ENCODE peak calls at places on chromosomes 13 and 19, in eight cellular contexts. R is GM12865; S is stimulated activated CD4-positive, alpha-beta T cell treated with anti-CD3 and anti-CD28 coated beads, Interleukin-1b, Interleukin-23, amount 100 ng/mL, for 48 hours; B is central memory CD8-positive, alpha-beta T cell; L is A549; Q is progenitor cell of endocrine pancreas; D is colonic mucosa; A is stimulated activated CD8-positive, alpha-beta memory T cell treated with anti-CD3 and anti-CD28 coated beads, Interleukin-2, amount 100 ng/mL, for 48 hours. M is an unnamed sample.

GRCh38 chr19:6058411-6059201 is 51.7 kb downstream of the RFX2 start:
- DNase-seq in R (no peak), S (no peak), B (no peak), L (no peak), Q (no peak), D (peak), A (no peak), M (no peak)

GRCh38 chr13:51502206-51502651 is 49.4 kb upstream of the INTS6 start:
- DNase-seq in R (peak), S (peak), B (no peak), L (no peak), Q (no peak), D (no peak), A (no peak), M (no peak)

GRCh38 chr19:22545751-22546150 is 88.4 kb upstream of the ZNF492 start:
- DNase-seq in R (peak), S (peak), B (no peak), L (peak), Q (no peak), D (peak), A (peak), M (peak)

GRCh38 chr19:17871878-17872250 is at the start of gene SLC5A5:
- DNase-seq in R (no peak), S (peak), B (no peak), L (no peak), Q (no peak), D (no peak), A (no peak), M (peak)

GRCh38 chr19:53158119-53158656 is 665 bp downstream of the ZNF347 start:
- DNase-seq in R (peak), S (peak), B (no peak), L (no peak), Q (peak), D (peak), A (peak), M (peak)

GRCh38 chr13:97255515-97255999 is 33.4 kb downstream of the MBNL2 start:
- DNase-seq in R (no peak), S (no peak), B (no peak), L (no peak), Q (no peak), D (no peak), A (no peak), M (no peak)

GRCh38 chr13:65461590-65461989 is 1768.5 kb downstream of the PCDH9 start:
- DNase-seq in R (peak), S (no peak), B (no peak), L (no peak), Q (no peak), D (no peak), A (no peak), M (peak)

GRCh38 chr19:18521692-18522123 is at the start of gene ELL:
- DNase-seq in R (no peak), S (no peak), B (no peak), L (no peak), Q (no peak), D (no peak), A (no peak), M (no peak)

GRCh38 chr13:84706004-84706710 is 823.9 kb upstream of the SLITRK1 start:
- DNase-seq in R (no peak), S (no peak), B (no peak), L (no peak), Q (no peak), D (no peak), A (no peak), M (no peak)

GRCh38 chr13:112445411-112446271 is 69.5 kb downstream of the SPACA7 start:
- DNase-seq in R (no peak), S (no peak), B (peak), L (no peak), Q (no peak), D (peak), A (no peak), M (no peak)

GRCh38 chr13:38733146-38733545 is 46.3 kb downstream of the FREM2 start:
- DNase-seq in R (no peak), S (no peak), B (no peak), L (no peak), Q (no peak), D (no peak), A (no peak), M (no peak)

GRCh38 chr19:39360599-39360998 is 18.4 kb downstream of the SAMD4B start:
- DNase-seq in R (no peak), S (no peak), B (no peak), L (no peak), Q (no peak), D (no peak), A (no peak), M (no peak)

GRCh38 chr13:96229356-96229755 is 139.4 kb downstream of the HS6ST3 start:
- DNase-seq in R (peak), S (no peak), B (no peak), L (no peak), Q (no peak), D (no peak), A (no peak), M (no peak)

GRCh38 chr19:45474941-45475516 is 7.2 kb downstream of the FOSB start:
- DNase-seq in R (no peak), S (no peak), B (peak), L (no peak), Q (no peak), D (no peak), A (no peak), M (no peak)

GRCh38 chr19:28324275-28325060 is 888.5 kb downstream of the UQCRFS1 start:
- DNase-seq in R (no peak), S (no peak), B (no peak), L (no peak), Q (no peak), D (no peak), A (no peak), M (no peak)

GRCh38 chr19:28051047-28051446 is 1161.9 kb downstream of the UQCRFS1 start:
- DNase-seq in R (no peak), S (no peak), B (no peak), L (no peak), Q (no peak), D (no peak), A (no peak), M (no peak)

GRCh38 chr19:32682317-32682716 is 6.7 kb downstream of the RGS9BP start:
- DNase-seq in R (no peak), S (no peak), B (no peak), L (no peak), Q (no peak), D (no peak), A (no peak), M (no peak)